ENCODE peak calls at places on chromosomes 6 and 20, in eight cellular contexts. One of them, this sample, is unnamed.

GRCh38 chr6:149331043-149331807 is 13.7 kb downstream of the TAB2 start:
- DNase-seq in GM12892: no peak
- DNase-seq in nucleus accumbens: no peak
- DNase-seq in lung: no peak
- DNase-seq in GM23338: no peak
- DNase-seq in NCI-H1436: no peak
- DNase-seq in activated CD8-positive, alpha-beta memory T cell treated with anti-CD3 and anti-CD28 coated beads for 24 hours: no peak
- DNase-seq in GM18507: no peak
- DNase-seq in this sample: no peak

GRCh38 chr20:22403860-22404608 is 180.3 kb downstream of the FOXA2 start:
- DNase-seq in GM12892: no peak
- DNase-seq in GM23338: peak
- DNase-seq in nucleus accumbens: no peak
- DNase-seq in activated CD8-positive, alpha-beta memory T cell treated with anti-CD3 and anti-CD28 coated beads for 24 hours: no peak
- DNase-seq in lung: peak
- DNase-seq in NCI-H1436: no peak
- DNase-seq in GM18507: no peak
- DNase-seq in this sample: peak

GRCh38 chr6:147108256-147108910 is 95.8 kb upstream of the STXBP5 start:
- DNase-seq in NCI-H1436: peak
- DNase-seq in nucleus accumbens: no peak
- DNase-seq in GM12892: no peak
- DNase-seq in activated CD8-positive, alpha-beta memory T cell treated with anti-CD3 and anti-CD28 coated beads for 24 hours: no peak
- DNase-seq in lung: no peak
- DNase-seq in GM23338: no peak
- DNase-seq in GM18507: no peak
- DNase-seq in this sample: peak

GRCh38 chr6:97240222-97240621 is 42.8 kb downstream of the MMS22L start:
- DNase-seq in GM23338: no peak
- DNase-seq in GM18507: no peak
- DNase-seq in lung: no peak
- DNase-seq in GM12892: no peak
- DNase-seq in NCI-H1436: no peak
- DNase-seq in activated CD8-positive, alpha-beta memory T cell treated with anti-CD3 and anti-CD28 coated beads for 24 hours: no peak
- DNase-seq in nucleus accumbens: no peak
- DNase-seq in this sample: no peak

GRCh38 chr6:113857565-113858066 is 471 bp downstream of the MARCKS start:
- DNase-seq in activated CD8-positive, alpha-beta memory T cell treated with anti-CD3 and anti-CD28 coated beads for 24 hours: peak
- DNase-seq in GM12892: no peak
- DNase-seq in GM23338: peak
- DNase-seq in lung: no peak
- DNase-seq in GM18507: no peak
- DNase-seq in NCI-H1436: no peak
- DNase-seq in nucleus accumbens: peak
- DNase-seq in this sample: no peak

GRCh38 chr6:99612551-99613397 is 6.1 kb downstream of the PRDM13 start:
- DNase-seq in lung: no peak
- DNase-seq in GM18507: no peak
- DNase-seq in GM23338: peak
- DNase-seq in nucleus accumbens: no peak
- DNase-seq in activated CD8-positive, alpha-beta memory T cell treated with anti-CD3 and anti-CD28 coated beads for 24 hours: no peak
- DNase-seq in NCI-H1436: no peak
- DNase-seq in GM12892: no peak
- DNase-seq in this sample: peak

GRCh38 chr6:2447318-2447717 is 201.9 kb upstream of the GMDS start:
- DNase-seq in nucleus accumbens: no peak
- DNase-seq in lung: no peak
- DNase-seq in GM12892: no peak
- DNase-seq in GM23338: no peak
- DNase-seq in activated CD8-positive, alpha-beta memory T cell treated with anti-CD3 and anti-CD28 coated beads for 24 hours: no peak
- DNase-seq in NCI-H1436: no peak
- DNase-seq in GM18507: no peak
- DNase-seq in this sample: no peak

GRCh38 chr20:4344660-4345059 is 329.3 kb upstream of the RNF24 start:
- DNase-seq in activated CD8-positive, alpha-beta memory T cell treated with anti-CD3 and anti-CD28 coated beads for 24 hours: no peak
- DNase-seq in lung: no peak
- DNase-seq in GM18507: no peak
- DNase-seq in GM23338: no peak
- DNase-seq in GM12892: no peak
- DNase-seq in nucleus accumbens: no peak
- DNase-seq in NCI-H1436: no peak
- DNase-seq in this sample: no peak

GRCh38 chr6:165664553-165665383 is 1.7 kb upstream of the PDE10A start:
- DNase-seq in nucleus accumbens: no peak
- DNase-seq in GM23338: peak
- DNase-seq in GM12892: no peak
- DNase-seq in activated CD8-positive, alpha-beta memory T cell treated with anti-CD3 and anti-CD28 coated beads for 24 hours: no peak
- DNase-seq in GM18507: no peak
- DNase-seq in lung: no peak
- DNase-seq in NCI-H1436: no peak
- DNase-seq in this sample: no peak

GRCh38 chr6:34284563-34285545 is 36.0 kb upstream of the SMIM29 start:
- DNase-seq in NCI-H1436: no peak
- DNase-seq in GM18507: no peak
- DNase-seq in activated CD8-positive, alpha-beta memory T cell treated with anti-CD3 and anti-CD28 coated beads for 24 hours: no peak
- DNase-seq in nucleus accumbens: peak
- DNase-seq in GM12892: no peak
- DNase-seq in GM23338: no peak
- DNase-seq in lung: peak
- DNase-seq in this sample: no peak

GRCh38 chr6:80338201-80338836 is 231.8 kb downstream of the BCKDHB start:
- DNase-seq in activated CD8-positive, alpha-beta memory T cell treated with anti-CD3 and anti-CD28 coated beads for 24 hours: peak
- DNase-seq in GM23338: peak
- DNase-seq in GM12892: no peak
- DNase-seq in lung: peak
- DNase-seq in NCI-H1436: peak
- DNase-seq in nucleus accumbens: no peak
- DNase-seq in GM18507: no peak
- DNase-seq in this sample: no peak

GRCh38 chr20:45968801-45969711 is 2.9 kb downstream of the ZNF335 start:
- DNase-seq in NCI-H1436: no peak
- DNase-seq in GM18507: no peak
- DNase-seq in GM12892: no peak
- DNase-seq in nucleus accumbens: no peak
- DNase-seq in GM23338: no peak
- DNase-seq in lung: no peak
- DNase-seq in activated CD8-positive, alpha-beta memory T cell treated with anti-CD3 and anti-CD28 coated beads for 24 hours: no peak
- DNase-seq in this sample: no peak

GRCh38 chr6:112912351-112913101 is 565.4 kb downstream of the RFPL4B start:
- DNase-seq in NCI-H1436: no peak
- DNase-seq in GM12892: no peak
- DNase-seq in GM23338: peak
- DNase-seq in nucleus accumbens: no peak
- DNase-seq in lung: no peak
- DNase-seq in GM18507: no peak
- DNase-seq in activated CD8-positive, alpha-beta memory T cell treated with anti-CD3 and anti-CD28 coated beads for 24 hours: no peak
- DNase-seq in this sample: no peak

GRCh38 chr20:4956200-4956810 is 45.0 kb downstream of the SLC23A2 start:
- DNase-seq in NCI-H1436: peak
- DNase-seq in activated CD8-positive, alpha-beta memory T cell treated with anti-CD3 and anti-CD28 coated beads for 24 hours: no peak
- DNase-seq in lung: no peak
- DNase-seq in GM12892: no peak
- DNase-seq in GM18507: no peak
- DNase-seq in nucleus accumbens: no peak
- DNase-seq in GM23338: peak
- DNase-seq in this sample: peak

GRCh38 chr20:23023621-23024187 is 11.4 kb upstream of the SSTR4 start:
- DNase-seq in GM23338: peak
- DNase-seq in nucleus accumbens: no peak
- DNase-seq in GM18507: no peak
- DNase-seq in lung: no peak
- DNase-seq in activated CD8-positive, alpha-beta memory T cell treated with anti-CD3 and anti-CD28 coated beads for 24 hours: no peak
- DNase-seq in NCI-H1436: no peak
- DNase-seq in GM12892: no peak
- DNase-seq in this sample: no peak

GRCh38 chr6:31900917-31901414 is 920 bp downstream of the ZBTB12 start:
- DNase-seq in GM12892: no peak
- DNase-seq in GM23338: peak
- DNase-seq in lung: no peak
- DNase-seq in activated CD8-positive, alpha-beta memory T cell treated with anti-CD3 and anti-CD28 coated beads for 24 hours: peak
- DNase-seq in nucleus accumbens: no peak
- DNase-seq in GM18507: no peak
- DNase-seq in NCI-H1436: no peak
- DNase-seq in this sample: no peak

GRCh38 chr6:119138906-119139541 is 60.6 kb upstream of the FAM184A start:
- DNase-seq in lung: no peak
- DNase-seq in NCI-H1436: no peak
- DNase-seq in GM23338: no peak
- DNase-seq in GM12892: no peak
- DNase-seq in nucleus accumbens: no peak
- DNase-seq in GM18507: no peak
- DNase-seq in activated CD8-positive, alpha-beta memory T cell treated with anti-CD3 and anti-CD28 coated beads for 24 hours: no peak
- DNase-seq in this sample: no peak

GRCh38 chr20:16098890-16099639 is 474.2 kb downstream of the KIF16B start:
- DNase-seq in GM12892: no peak
- DNase-seq in nucleus accumbens: no peak
- DNase-seq in GM23338: no peak
- DNase-seq in lung: no peak
- DNase-seq in NCI-H1436: no peak
- DNase-seq in activated CD8-positive, alpha-beta memory T cell treated with anti-CD3 and anti-CD28 coated beads for 24 hours: no peak
- DNase-seq in GM18507: no peak
- DNase-seq in this sample: no peak